ENCODE peak calls at places on chromosome 9, in seven cellular contexts. Z, H, N, A, S, E and D are unnamed samples.

GRCh38 chr9:3760031-3760430 is 234.2 kb upstream of the RFX3 start:
- DNase-seq in Z (no peak), H (peak; percentile 62), N (peak; percentile 18), A (peak; percentile 44), S (no peak), E (no peak), D (no peak)

GRCh38 chr9:98933890-98934289 is 9.8 kb upstream of the COL15A1 start:
- DNase-seq in Z (no peak), H (no peak), N (no peak), A (no peak), S (no peak), E (no peak), D (no peak)

GRCh38 chr9:35142037-35142436 is 19.8 kb upstream of the UNC13B start:
- DNase-seq in Z (no peak), H (no peak), N (no peak), A (no peak), S (no peak), E (no peak), D (no peak)

GRCh38 chr9:4144869-4145268 is 155.0 kb downstream of the GLIS3 start:
- DNase-seq in Z (no peak), H (no peak), N (no peak), A (peak; percentile 46), S (no peak), E (no peak), D (no peak)

GRCh38 chr9:95552814-95553546 is 36.2 kb upstream of the PTCH1 start:
- DNase-seq in Z (no peak), H (no peak), N (no peak), A (no peak), S (no peak), E (no peak), D (peak; percentile 53)

GRCh38 chr9:81370650-81371049 is 318.7 kb downstream of the TLE1 start:
- DNase-seq in Z (no peak), H (no peak), N (no peak), A (no peak), S (no peak), E (no peak), D (no peak)

GRCh38 chr9:126777733-126778132 is 27.1 kb upstream of the ZBTB43 start:
- DNase-seq in Z (no peak), H (no peak), N (no peak), A (no peak), S (no peak), E (no peak), D (no peak)

GRCh38 chr9:87285183-87285582 is 212.5 kb upstream of the DAPK1 start:
- DNase-seq in Z (no peak), H (no peak), N (peak; percentile 23), A (no peak), S (no peak), E (no peak), D (no peak)

GRCh38 chr9:125521462-125522327 is 185.3 kb downstream of the MAPKAP1 start:
- DNase-seq in Z (no peak), H (no peak), N (peak; percentile 97), A (peak; percentile 93), S (no peak), E (no peak), D (no peak)

GRCh38 chr9:86282979-86283535 is 719 bp upstream of the ISCA1 start:
- DNase-seq in Z (no peak), H (no peak), N (peak; percentile 88), A (peak; percentile 69), S (no peak), E (no peak), D (no peak)

GRCh38 chr9:23342296-23342695 is 483.7 kb downstream of the ELAVL2 start:
- DNase-seq in Z (no peak), H (no peak), N (no peak), A (no peak), S (no peak), E (no peak), D (no peak)

GRCh38 chr9:11722957-11723356 is 970.2 kb upstream of the TYRP1 start:
- DNase-seq in Z (no peak), H (no peak), N (no peak), A (no peak), S (no peak), E (no peak), D (no peak)

GRCh38 chr9:130756460-130757152 is 63.0 kb downstream of the EXOSC2 start:
- DNase-seq in Z (no peak), H (no peak), N (no peak), A (no peak), S (no peak), E (peak; percentile 37), D (no peak)

GRCh38 chr9:87713278-87713989 is 12.5 kb upstream of the CTSL start:
- DNase-seq in Z (peak; percentile 93), H (no peak), N (peak; percentile 99), A (peak; percentile 89), S (peak; percentile 94), E (no peak), D (peak; percentile 81)

GRCh38 chr9:5493597-5494511 is 16.5 kb upstream of the PDCD1LG2 start:
- DNase-seq in Z (no peak), H (no peak), N (peak; percentile 92), A (no peak), S (peak; percentile 73), E (peak; percentile 52), D (peak; percentile 25)

GRCh38 chr9:6149315-6149714 is 66.3 kb upstream of the IL33 start:
- DNase-seq in Z (no peak), H (no peak), N (no peak), A (no peak), S (peak; percentile 46), E (no peak), D (no peak)

GRCh38 chr9:137127301-137128157 is 11.4 kb upstream of the GRIN1 start:
- DNase-seq in Z (no peak), H (no peak), N (no peak), A (no peak), S (peak; percentile 58), E (peak; percentile 93), D (no peak)

GRCh38 chr9:108049026-108049591 is 559.5 kb upstream of the KLF4 start:
- DNase-seq in Z (no peak), H (no peak), N (peak; percentile 97), A (peak; percentile 85), S (no peak), E (no peak), D (no peak)

GRCh38 chr9:95443301-95443700 is 73.5 kb downstream of the PTCH1 start:
- DNase-seq in Z (no peak), H (no peak), N (no peak), A (no peak), S (no peak), E (no peak), D (no peak)

GRCh38 chr9:4182831-4183230 is 117.0 kb downstream of the GLIS3 start:
- DNase-seq in Z (no peak), H (no peak), N (no peak), A (no peak), S (no peak), E (no peak), D (no peak)

GRCh38 chr9:125969462-125969861 is 222.3 kb downstream of the PBX3 start:
- DNase-seq in Z (no peak), H (no peak), N (no peak), A (no peak), S (no peak), E (no peak), D (no peak)

GRCh38 chr9:91376239-91376638 is 14.5 kb upstream of the AUH start:
- DNase-seq in Z (no peak), H (no peak), N (no peak), A (no peak), S (no peak), E (no peak), D (no peak)

GRCh38 chr9:124369236-124369797 is 45.9 kb downstream of the PSMB7 start:
- DNase-seq in Z (no peak), H (no peak), N (no peak), A (no peak), S (no peak), E (no peak), D (no peak)

GRCh38 chr9:128145951-128146351 is 3.3 kb upstream of the LCN2 start:
- DNase-seq in Z (peak; percentile 65), H (no peak), N (no peak), A (no peak), S (no peak), E (no peak), D (no peak)

GRCh38 chr9:126756876-126757415 is 47.9 kb upstream of the ZBTB43 start:
- DNase-seq in Z (no peak), H (peak; percentile 34), N (no peak), A (no peak), S (no peak), E (no peak), D (no peak)

GRCh38 chr9:112348257-112348992 is 15.0 kb upstream of the PTBP3 start:
- DNase-seq in Z (peak; percentile 92), H (no peak), N (peak; percentile 35), A (peak; percentile 73), S (peak; percentile 91), E (peak; percentile 79), D (peak; percentile 80)

GRCh38 chr9:137825324-137825991 is 52.1 kb upstream of the CACNA1B start:
- DNase-seq in Z (no peak), H (no peak), N (no peak), A (no peak), S (no peak), E (no peak), D (no peak)

GRCh38 chr9:98775831-98776441 is 20.4 kb downstream of the ANKS6 start:
- DNase-seq in Z (no peak), H (peak; percentile 66), N (peak; percentile 79), A (peak; percentile 76), S (no peak), E (peak; percentile 93), D (no peak)

GRCh38 chr9:125889122-125889523 is 141.9 kb downstream of the PBX3 start:
- DNase-seq in Z (peak; percentile 68), H (no peak), N (peak; percentile 3), A (no peak), S (peak; percentile 47), E (no peak), D (peak; percentile 41)

GRCh38 chr9:31519011-31519410 is 865.4 kb upstream of the ACO1 start:
- DNase-seq in Z (no peak), H (no peak), N (no peak), A (no peak), S (no peak), E (no peak), D (no peak)

GRCh38 chr9:17402309-17402708 is 176.6 kb upstream of the SH3GL2 start:
- DNase-seq in Z (no peak), H (peak; percentile 12), N (peak; percentile 34), A (peak; percentile 40), S (no peak), E (peak; percentile 78), D (no peak)

GRCh38 chr9:35569206-35569605 is 35.9 kb upstream of the TESK1 start:
- DNase-seq in Z (no peak), H (no peak), N (no peak), A (no peak), S (no peak), E (no peak), D (no peak)

GRCh38 chr9:121802753-121803152 is 151.3 kb downstream of the DAB2IP start:
- DNase-seq in Z (no peak), H (no peak), N (no peak), A (no peak), S (no peak), E (no peak), D (no peak)

GRCh38 chr9:137277329-137278041 is at the start of gene TOR4A:
- DNase-seq in Z (peak; percentile 96), H (no peak), N (peak; percentile 86), A (peak; percentile 91), S (peak; percentile 93), E (peak; percentile 91), D (peak; percentile 88)

GRCh38 chr9:122822958-122823357 is 5.4 kb downstream of the PDCL start:
- DNase-seq in Z (no peak), H (no peak), N (no peak), A (no peak), S (no peak), E (no peak), D (no peak)

GRCh38 chr9:34633851-34634550 is 3.6 kb downstream of the SIGMAR1 start:
- DNase-seq in Z (no peak), H (peak; percentile 43), N (peak; percentile 64), A (peak; percentile 54), S (peak; percentile 76), E (peak; percentile 89), D (peak; percentile 53)

GRCh38 chr9:71587576-71588362 is 180.5 kb downstream of the CEMIP2 start:
- DNase-seq in Z (no peak), H (no peak), N (peak; percentile 53), A (peak; percentile 31), S (no peak), E (no peak), D (no peak)

GRCh38 chr9:18753904-18754303 is 279.1 kb downstream of the SAXO1 start:
- DNase-seq in Z (no peak), H (no peak), N (no peak), A (no peak), S (no peak), E (no peak), D (no peak)